ENCODE peak calls at places on chromosomes 2 and 18, in five cellular contexts. B is head of caudate nucleus, J is A549, N is MCF 10A, D is uterus. F is an unnamed sample.
A peak's percentile ranks its signal among the peaks of the same experiment; 100 is the strongest.

GRCh38 chr2:70920367-70920715 is 15.4 kb upstream of the ATP6V1B1 start:
- DNase-seq in D (no peak), N (no peak), B (no peak), J (no peak), F (no peak)

GRCh38 chr2:165560377-165560988 is 91.0 kb downstream of the CSRNP3 start:
- DNase-seq in B (no peak), J (no peak), D (no peak), N (no peak), F (no peak)

GRCh38 chr2:113248997-113249770 is 29.5 kb downstream of the PAX8 start:
- DNase-seq in B (peak; percentile 88), J (peak; percentile 67), N (peak; percentile 86), D (peak; percentile 65), F (peak; percentile 72)

GRCh38 chr2:202149155-202149762 is 76.2 kb downstream of the KIAA2012 start:
- DNase-seq in D (peak; percentile 78), N (no peak), J (no peak), B (peak; percentile 76), F (no peak)

GRCh38 chr18:73942081-73942625 is 205.5 kb downstream of the FBXO15 start:
- DNase-seq in J (no peak), N (no peak), D (no peak), B (no peak), F (no peak)

GRCh38 chr18:58231930-58232329 is 187.9 kb downstream of the NEDD4L start:
- DNase-seq in B (no peak), D (no peak), J (peak; percentile 19), N (peak; percentile 44), F (no peak)

GRCh38 chr2:181916726-181917377 is 25.3 kb downstream of the ITPRID2 start:
- DNase-seq in N (no peak), D (no peak), B (no peak), J (no peak), F (no peak)

GRCh38 chr2:213411582-213412289 is 127.5 kb downstream of the SPAG16 start:
- DNase-seq in B (no peak), J (no peak), N (peak; percentile 29), D (no peak), F (no peak)

GRCh38 chr18:23498877-23499570 is 4.3 kb upstream of the RMC1 start:
- DNase-seq in D (peak; percentile 61), B (peak; percentile 91), N (peak; percentile 76), J (peak; percentile 31), F (peak; percentile 82)

GRCh38 chr2:196849895-196850294 is 40.7 kb upstream of the C2orf66 start:
- DNase-seq in B (peak; percentile 77), D (no peak), N (peak; percentile 39), J (peak; percentile 2), F (peak; percentile 30)

GRCh38 chr2:111227716-111228141 is 107.0 kb downstream of the BCL2L11 start:
- DNase-seq in N (peak; percentile 25), J (no peak), B (no peak), D (no peak), F (no peak)

GRCh38 chr2:223779877-223780276 is 57.5 kb downstream of the AP1S3 start:
- DNase-seq in N (peak; percentile 66), D (no peak), J (peak; percentile 50), B (no peak), F (no peak)

GRCh38 chr2:220279372-220279771 is 651.9 kb downstream of the SLC4A3 start:
- DNase-seq in D (no peak), J (peak; percentile 23), N (peak; percentile 80), B (no peak), F (no peak)

GRCh38 chr2:212441141-212441540 is 97.5 kb downstream of the ERBB4 start:
- DNase-seq in B (no peak), N (no peak), D (no peak), J (no peak), F (no peak)

GRCh38 chr2:134706587-134707329 is 12.0 kb downstream of the TMEM163 start:
- DNase-seq in D (no peak), J (no peak), N (no peak), B (peak; percentile 59), F (peak; percentile 32)

GRCh38 chr2:185132501-185133041 is 534.2 kb downstream of the ZNF804A start:
- DNase-seq in N (no peak), J (no peak), D (no peak), B (no peak), F (no peak)

GRCh38 chr2:112869258-112869842 is 32.8 kb upstream of the IL1B start:
- DNase-seq in J (no peak), B (no peak), N (peak; percentile 99), D (peak; percentile 42), F (no peak)

GRCh38 chr2:61423714-61424113 is 47.2 kb downstream of the USP34 start:
- DNase-seq in D (no peak), N (peak; percentile 55), J (no peak), B (no peak), F (no peak)

GRCh38 chr2:8125741-8126691 is 555.8 kb upstream of the ID2 start:
- DNase-seq in D (no peak), B (no peak), J (no peak), N (no peak), F (no peak)

GRCh38 chr2:222582931-222583330 is 73.0 kb downstream of the FARSB start:
- DNase-seq in N (no peak), J (no peak), B (no peak), D (no peak), F (no peak)

GRCh38 chr2:178761759-178762371 is 45.4 kb downstream of the TTN start:
- DNase-seq in N (peak; percentile 73), B (no peak), J (peak; percentile 6), D (no peak), F (peak; percentile 10)

GRCh38 chr18:51668101-51668500 is 470.6 kb upstream of the MEX3C start:
- DNase-seq in D (no peak), B (peak; percentile 91), J (peak; percentile 11), N (peak; percentile 70), F (peak; percentile 52)

GRCh38 chr2:237092920-237093781 is 7.5 kb downstream of the COPS8 start:
- DNase-seq in B (no peak), D (peak; percentile 82), N (peak; percentile 86), J (peak; percentile 35), F (no peak)

GRCh38 chr18:70384181-70384790 is 95.4 kb downstream of the SOCS6 start:
- DNase-seq in B (peak; percentile 71), D (no peak), J (peak; percentile 31), N (peak; percentile 90), F (no peak)

GRCh38 chr2:54575379-54575888 is 119.3 kb downstream of the SPTBN1 start:
- DNase-seq in N (peak; percentile 96), B (no peak), J (no peak), D (no peak), F (no peak)

GRCh38 chr2:229445013-229445412 is 173.9 kb upstream of the PID1 start:
- DNase-seq in J (peak; percentile 56), D (peak; percentile 88), B (peak; percentile 79), N (peak; percentile 96), F (peak; percentile 87)